ENCODE peak calls at places on chromosome 6, in ten cellular contexts. One of them, this sample, is unnamed.

GRCh38 chr6:163087981-163088380 is 326.5 kb upstream of the QKI start:
- DNase-seq in cardiac muscle cell: no peak
- DNase-seq in lower lobe of right lung: no peak
- DNase-seq in transverse colon: no peak
- DNase-seq in stomach: no peak
- DNase-seq in foreskin fibroblast: no peak
- DNase-seq in GM12878: no peak
- DNase-seq in BJ: no peak
- DNase-seq in thoracic aorta: no peak
- DNase-seq in mucosa of descending colon: no peak
- DNase-seq in this sample: no peak

GRCh38 chr6:98416027-98416426 is 418.3 kb upstream of the POU3F2 start:
- DNase-seq in mucosa of descending colon: no peak
- DNase-seq in stomach: no peak
- DNase-seq in lower lobe of right lung: no peak
- DNase-seq in GM12878: no peak
- DNase-seq in foreskin fibroblast: no peak
- DNase-seq in transverse colon: no peak
- DNase-seq in thoracic aorta: no peak
- DNase-seq in BJ: no peak
- DNase-seq in cardiac muscle cell: no peak
- DNase-seq in this sample: no peak

GRCh38 chr6:159935065-159935464 is 33.8 kb upstream of the IGF2R start:
- DNase-seq in BJ: no peak
- DNase-seq in lower lobe of right lung: no peak
- DNase-seq in thoracic aorta: no peak
- DNase-seq in transverse colon: no peak
- DNase-seq in foreskin fibroblast: peak; percentile 55
- DNase-seq in GM12878: no peak
- DNase-seq in stomach: no peak
- DNase-seq in cardiac muscle cell: peak; percentile 30
- DNase-seq in mucosa of descending colon: no peak
- DNase-seq in this sample: no peak

GRCh38 chr6:135331002-135331401 is 149.9 kb downstream of the MYB start:
- DNase-seq in foreskin fibroblast: no peak
- DNase-seq in cardiac muscle cell: peak; percentile 40
- DNase-seq in GM12878: peak; percentile 34
- DNase-seq in stomach: no peak
- DNase-seq in BJ: no peak
- DNase-seq in transverse colon: no peak
- DNase-seq in mucosa of descending colon: no peak
- DNase-seq in lower lobe of right lung: no peak
- DNase-seq in thoracic aorta: no peak
- DNase-seq in this sample: no peak

GRCh38 chr6:166955121-166955864 is 1.1 kb downstream of the RNASET2 start:
- DNase-seq in stomach: peak; percentile 49
- DNase-seq in lower lobe of right lung: peak; percentile 82
- DNase-seq in foreskin fibroblast: peak; percentile 26
- DNase-seq in BJ: no peak
- DNase-seq in cardiac muscle cell: no peak
- DNase-seq in GM12878: no peak
- DNase-seq in thoracic aorta: no peak
- DNase-seq in mucosa of descending colon: peak; percentile 74
- DNase-seq in transverse colon: peak; percentile 66
- DNase-seq in this sample: peak; percentile 22

GRCh38 chr6:37052027-37052628 is 46.7 kb downstream of the FGD2 start:
- DNase-seq in thoracic aorta: no peak
- DNase-seq in mucosa of descending colon: no peak
- DNase-seq in foreskin fibroblast: no peak
- DNase-seq in transverse colon: no peak
- DNase-seq in BJ: no peak
- DNase-seq in lower lobe of right lung: no peak
- DNase-seq in stomach: no peak
- DNase-seq in GM12878: no peak
- DNase-seq in cardiac muscle cell: no peak
- DNase-seq in this sample: no peak

GRCh38 chr6:135158397-135158796 is 22.7 kb upstream of the MYB start:
- DNase-seq in stomach: no peak
- DNase-seq in transverse colon: no peak
- DNase-seq in BJ: no peak
- DNase-seq in foreskin fibroblast: no peak
- DNase-seq in thoracic aorta: no peak
- DNase-seq in lower lobe of right lung: no peak
- DNase-seq in cardiac muscle cell: no peak
- DNase-seq in mucosa of descending colon: no peak
- DNase-seq in GM12878: no peak
- DNase-seq in this sample: no peak

GRCh38 chr6:115768469-115768868 is 292.2 kb downstream of the FRK start:
- DNase-seq in BJ: no peak
- DNase-seq in lower lobe of right lung: no peak
- DNase-seq in transverse colon: no peak
- DNase-seq in thoracic aorta: no peak
- DNase-seq in GM12878: no peak
- DNase-seq in cardiac muscle cell: no peak
- DNase-seq in mucosa of descending colon: no peak
- DNase-seq in foreskin fibroblast: no peak
- DNase-seq in stomach: no peak
- DNase-seq in this sample: no peak

GRCh38 chr6:135438907-135439535 is 58.5 kb downstream of the AHI1 start:
- DNase-seq in cardiac muscle cell: peak; percentile 40
- DNase-seq in stomach: no peak
- DNase-seq in lower lobe of right lung: no peak
- DNase-seq in BJ: no peak
- DNase-seq in foreskin fibroblast: peak; percentile 46
- DNase-seq in GM12878: peak; percentile 17
- DNase-seq in thoracic aorta: no peak
- DNase-seq in mucosa of descending colon: no peak
- DNase-seq in transverse colon: no peak
- DNase-seq in this sample: no peak

GRCh38 chr6:49923826-49924225 is 40.1 kb downstream of the DEFB114 start:
- DNase-seq in lower lobe of right lung: no peak
- DNase-seq in cardiac muscle cell: no peak
- DNase-seq in stomach: no peak
- DNase-seq in mucosa of descending colon: no peak
- DNase-seq in thoracic aorta: no peak
- DNase-seq in transverse colon: no peak
- DNase-seq in foreskin fibroblast: no peak
- DNase-seq in BJ: no peak
- DNase-seq in GM12878: no peak
- DNase-seq in this sample: no peak

GRCh38 chr6:3977875-3978711 is 100.8 kb downstream of the FAM217A start:
- DNase-seq in transverse colon: peak; percentile 9
- DNase-seq in lower lobe of right lung: no peak
- DNase-seq in cardiac muscle cell: peak; percentile 91
- DNase-seq in foreskin fibroblast: peak; percentile 94
- DNase-seq in stomach: no peak
- DNase-seq in BJ: peak; percentile 58
- DNase-seq in GM12878: peak; percentile 38
- DNase-seq in thoracic aorta: no peak
- DNase-seq in mucosa of descending colon: no peak
- DNase-seq in this sample: peak; percentile 16

GRCh38 chr6:125930810-125931418 is 25.7 kb upstream of the HINT3 start:
- DNase-seq in thoracic aorta: no peak
- DNase-seq in lower lobe of right lung: no peak
- DNase-seq in cardiac muscle cell: no peak
- DNase-seq in mucosa of descending colon: no peak
- DNase-seq in foreskin fibroblast: peak; percentile 69
- DNase-seq in transverse colon: no peak
- DNase-seq in BJ: no peak
- DNase-seq in GM12878: no peak
- DNase-seq in stomach: no peak
- DNase-seq in this sample: no peak

GRCh38 chr6:84912472-84913143 is 148.2 kb upstream of the TBX18 start:
- DNase-seq in transverse colon: no peak
- DNase-seq in thoracic aorta: no peak
- DNase-seq in stomach: no peak
- DNase-seq in lower lobe of right lung: no peak
- DNase-seq in foreskin fibroblast: no peak
- DNase-seq in mucosa of descending colon: no peak
- DNase-seq in cardiac muscle cell: no peak
- DNase-seq in BJ: no peak
- DNase-seq in GM12878: no peak
- DNase-seq in this sample: no peak

GRCh38 chr6:117829594-117830319 is 77.3 kb upstream of the SLC35F1 start:
- DNase-seq in foreskin fibroblast: peak; percentile 2
- DNase-seq in transverse colon: no peak
- DNase-seq in lower lobe of right lung: no peak
- DNase-seq in thoracic aorta: no peak
- DNase-seq in BJ: no peak
- DNase-seq in stomach: no peak
- DNase-seq in mucosa of descending colon: no peak
- DNase-seq in GM12878: no peak
- DNase-seq in cardiac muscle cell: peak; percentile 20
- DNase-seq in this sample: peak; percentile 67

GRCh38 chr6:157317129-157317814 is 6.0 kb downstream of the TMEM242 start:
- DNase-seq in GM12878: no peak
- DNase-seq in BJ: peak; percentile 61
- DNase-seq in mucosa of descending colon: no peak
- DNase-seq in transverse colon: peak; percentile 72
- DNase-seq in thoracic aorta: peak; percentile 71
- DNase-seq in foreskin fibroblast: peak; percentile 93
- DNase-seq in lower lobe of right lung: no peak
- DNase-seq in stomach: peak; percentile 78
- DNase-seq in cardiac muscle cell: peak; percentile 89
- DNase-seq in this sample: no peak

GRCh38 chr6:46900266-46900665 is 21.5 kb downstream of the ADGRF5 start:
- DNase-seq in foreskin fibroblast: no peak
- DNase-seq in mucosa of descending colon: no peak
- DNase-seq in stomach: no peak
- DNase-seq in cardiac muscle cell: no peak
- DNase-seq in GM12878: no peak
- DNase-seq in BJ: no peak
- DNase-seq in lower lobe of right lung: no peak
- DNase-seq in thoracic aorta: no peak
- DNase-seq in transverse colon: no peak
- DNase-seq in this sample: no peak

GRCh38 chr6:75402296-75402695 is 91.3 kb downstream of the FILIP1 start:
- DNase-seq in cardiac muscle cell: no peak
- DNase-seq in thoracic aorta: peak; percentile 39
- DNase-seq in lower lobe of right lung: no peak
- DNase-seq in BJ: peak; percentile 76
- DNase-seq in stomach: no peak
- DNase-seq in mucosa of descending colon: no peak
- DNase-seq in GM12878: no peak
- DNase-seq in transverse colon: no peak
- DNase-seq in foreskin fibroblast: peak; percentile 89
- DNase-seq in this sample: no peak

GRCh38 chr6:20718705-20719653 is 184.7 kb downstream of the CDKAL1 start:
- DNase-seq in foreskin fibroblast: no peak
- DNase-seq in thoracic aorta: no peak
- DNase-seq in BJ: no peak
- DNase-seq in stomach: no peak
- DNase-seq in cardiac muscle cell: no peak
- DNase-seq in lower lobe of right lung: no peak
- DNase-seq in GM12878: no peak
- DNase-seq in mucosa of descending colon: no peak
- DNase-seq in transverse colon: no peak
- DNase-seq in this sample: no peak
- TF ChIP-seq CTCF in foreskin fibroblast: no peak
- TF ChIP-seq CTCF in thoracic aorta: no peak
- TF ChIP-seq CTCF in BJ: no peak
- TF ChIP-seq CTCF in stomach: no peak
- TF ChIP-seq CTCF in cardiac muscle cell: no peak
- TF ChIP-seq CTCF in lower lobe of right lung: no peak
- TF ChIP-seq CTCF in GM12878: no peak
- TF ChIP-seq CTCF in mucosa of descending colon: no peak
- TF ChIP-seq CTCF in transverse colon: no peak
- TF ChIP-seq CTCF in this sample: no peak

GRCh38 chr6:42819803-42820508 is 38.1 kb downstream of the BICRAL start:
- DNase-seq in transverse colon: no peak
- DNase-seq in mucosa of descending colon: no peak
- DNase-seq in foreskin fibroblast: peak; percentile 54
- DNase-seq in thoracic aorta: no peak
- DNase-seq in stomach: no peak
- DNase-seq in cardiac muscle cell: peak; percentile 49
- DNase-seq in BJ: no peak
- DNase-seq in lower lobe of right lung: no peak
- DNase-seq in GM12878: no peak
- DNase-seq in this sample: no peak
- TF ChIP-seq CTCF in transverse colon: peak; percentile 44
- TF ChIP-seq CTCF in mucosa of descending colon: no peak
- TF ChIP-seq CTCF in foreskin fibroblast: peak; percentile 12
- TF ChIP-seq CTCF in thoracic aorta: peak; percentile 38
- TF ChIP-seq CTCF in stomach: no peak
- TF ChIP-seq CTCF in cardiac muscle cell: peak; percentile 31
- TF ChIP-seq CTCF in BJ: peak; percentile 34
- TF ChIP-seq CTCF in lower lobe of right lung: peak; percentile 37
- TF ChIP-seq CTCF in GM12878: peak; percentile 8
- TF ChIP-seq CTCF in this sample: no peak

DNA sequence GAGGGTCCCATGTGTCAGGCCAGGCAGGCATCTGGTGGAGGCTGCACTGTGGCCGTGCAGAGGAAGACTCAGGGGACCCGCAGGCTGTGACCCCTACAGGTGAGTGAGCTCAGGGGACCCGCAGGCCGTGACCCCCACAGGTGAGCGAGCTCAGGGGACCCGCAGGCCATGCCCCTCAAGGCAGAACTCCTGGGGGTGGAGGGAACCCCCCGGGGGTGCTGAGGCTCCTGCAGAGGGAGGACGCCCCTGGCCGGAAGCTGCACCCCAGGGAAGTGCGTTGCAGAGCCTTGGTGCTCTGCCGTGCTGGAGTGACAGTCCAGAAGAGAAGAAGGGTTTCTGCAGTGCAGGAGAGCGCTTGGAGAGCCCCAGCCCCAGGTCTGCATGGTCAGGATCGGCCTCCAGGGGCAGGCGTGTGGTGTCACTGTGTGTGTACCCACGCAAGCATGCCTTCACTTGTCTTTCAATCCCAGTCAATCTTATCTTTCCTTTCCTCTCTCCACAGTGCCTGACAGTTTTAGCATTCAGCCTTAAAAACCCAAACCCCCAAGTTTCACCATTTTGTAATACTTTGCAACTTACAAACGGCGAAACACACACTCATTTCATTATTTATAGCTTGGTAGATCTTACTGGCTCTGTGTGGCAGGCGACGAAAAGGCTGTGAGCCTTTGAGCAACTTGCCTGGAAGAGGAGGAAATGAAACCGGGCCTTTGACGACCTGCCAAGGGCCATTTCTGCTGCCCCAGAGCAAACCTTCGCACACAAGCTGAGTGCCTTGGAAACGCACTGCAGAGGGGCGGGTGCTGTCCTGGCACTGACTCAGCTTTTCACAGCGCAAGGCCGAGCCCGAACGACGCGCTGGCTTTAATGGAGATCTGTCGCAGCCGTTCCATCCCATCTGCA is 101.4 kb upstream of the AGPAT4 start:
- DNase-seq in transverse colon: peak; percentile 85
- DNase-seq in cardiac muscle cell: peak; percentile 72
- DNase-seq in lower lobe of right lung: peak; percentile 89
- DNase-seq in GM12878: no peak
- DNase-seq in foreskin fibroblast: no peak
- DNase-seq in thoracic aorta: peak; percentile 9
- DNase-seq in mucosa of descending colon: peak; percentile 83
- DNase-seq in stomach: peak; percentile 92
- DNase-seq in BJ: no peak
- DNase-seq in this sample: peak; percentile 23
- TF ChIP-seq CTCF in transverse colon: peak; percentile 14
- TF ChIP-seq CTCF in cardiac muscle cell: peak; percentile 28
- TF ChIP-seq CTCF in lower lobe of right lung: peak; percentile 26
- TF ChIP-seq CTCF in GM12878: no peak
- TF ChIP-seq CTCF in foreskin fibroblast: no peak
- TF ChIP-seq CTCF in thoracic aorta: no peak
- TF ChIP-seq CTCF in mucosa of descending colon: no peak
- TF ChIP-seq CTCF in stomach: no peak
- TF ChIP-seq CTCF in BJ: no peak
- TF ChIP-seq CTCF in this sample: peak; percentile 19

GRCh38 chr6:71393471-71393870 is 104.9 kb downstream of the OGFRL1 start:
- DNase-seq in foreskin fibroblast: peak; percentile 67
- DNase-seq in GM12878: no peak
- DNase-seq in stomach: no peak
- DNase-seq in thoracic aorta: no peak
- DNase-seq in lower lobe of right lung: no peak
- DNase-seq in transverse colon: no peak
- DNase-seq in mucosa of descending colon: no peak
- DNase-seq in BJ: no peak
- DNase-seq in cardiac muscle cell: peak; percentile 41
- DNase-seq in this sample: no peak
- TF ChIP-seq CTCF in foreskin fibroblast: no peak
- TF ChIP-seq CTCF in GM12878: no peak
- TF ChIP-seq CTCF in stomach: no peak
- TF ChIP-seq CTCF in thoracic aorta: no peak
- TF ChIP-seq CTCF in lower lobe of right lung: no peak
- TF ChIP-seq CTCF in transverse colon: no peak
- TF ChIP-seq CTCF in mucosa of descending colon: no peak
- TF ChIP-seq CTCF in BJ: no peak
- TF ChIP-seq CTCF in cardiac muscle cell: no peak
- TF ChIP-seq CTCF in this sample: no peak

This sample was measured in nephron progenitor cell.